ENCODE peak calls at places on chromosomes 16 and 17, in ten cellular contexts. P, U, N, B, Z, W, G, L, F and E are unnamed samples.
A peak's percentile ranks its signal among the peaks of the same experiment; 100 is the strongest.

GRCh38 chr16:12009462-12009861 is 32.9 kb downstream of the SNX29 start:
- DNase-seq in L (no peak), G (no peak), U (no peak), W (no peak), Z (no peak), F (no peak), B (no peak), P (no peak), N (no peak), E (no peak)

GRCh38 chr17:77256710-77257109 is 115.9 kb downstream of the SEC14L1 start:
- DNase-seq in L (no peak), P (no peak), B (no peak), Z (no peak), G (no peak), W (no peak), N (no peak), U (no peak), F (no peak), E (no peak)

GRCh38 chr16:56347670-56348069 is 77.7 kb downstream of the AMFR start:
- DNase-seq in B (no peak), W (no peak), N (no peak), U (no peak), G (no peak), P (no peak), F (no peak), Z (no peak), L (no peak), E (no peak)

GRCh38 chr16:31351937-31352315 is 3.0 kb upstream of the ITGAX start:
- DNase-seq in W (peak; percentile 52), Z (peak; percentile 42), L (no peak), P (no peak), U (no peak), N (no peak), G (no peak), B (no peak), F (no peak), E (no peak)

GRCh38 chr16:12515771-12516170 is 287.9 kb downstream of the CPPED1 start:
- DNase-seq in L (no peak), W (no peak), G (no peak), P (no peak), Z (no peak), U (no peak), N (no peak), B (no peak), F (no peak), E (no peak)

GRCh38 chr17:39782481-39782880 is 44.7 kb downstream of the GRB7 start:
- DNase-seq in N (no peak), U (no peak), Z (no peak), F (peak; percentile 3), G (no peak), L (no peak), W (no peak), P (peak; percentile 18), B (no peak), E (no peak)

GRCh38 chr16:85347213-85347591 is 234.9 kb upstream of the CIBAR2 start:
- DNase-seq in W (no peak), U (no peak), Z (peak; percentile 65), B (no peak), L (no peak), G (no peak), P (no peak), N (peak; percentile 77), F (peak; percentile 37), E (no peak)

GRCh38 chr16:85479972-85480726 is 133.0 kb upstream of the GSE1 start:
- DNase-seq in L (no peak), P (peak; percentile 71), U (no peak), N (peak; percentile 64), G (no peak), W (peak; percentile 53), F (no peak), B (no peak), Z (peak; percentile 25), E (no peak)

GRCh38 chr17:49132699-49133364 is at the start of gene B4GALNT2:
- DNase-seq in F (no peak), N (peak; percentile 64), G (no peak), P (peak; percentile 28), B (no peak), Z (peak; percentile 33), U (peak; percentile 26), L (no peak), W (no peak), E (no peak)

GRCh38 chr16:82671743-82672142 is 45.0 kb downstream of the CDH13 start:
- DNase-seq in P (no peak), N (peak; percentile 43), Z (no peak), G (no peak), U (no peak), W (no peak), L (peak; percentile 33), B (no peak), F (no peak), E (no peak)

GRCh38 chr17:74552037-74552436 is 6.1 kb upstream of the CD300C start:
- DNase-seq in G (no peak), W (no peak), P (no peak), F (no peak), N (no peak), B (no peak), L (no peak), U (no peak), Z (no peak), E (no peak)

GRCh38 chr16:29825145-29826044 is 5.1 kb downstream of the MVP start:
- DNase-seq in Z (peak; percentile 77), G (no peak), B (no peak), L (no peak), P (no peak), W (no peak), N (no peak), F (peak; percentile 90), U (no peak), E (no peak)

GRCh38 chr16:49563666-49564065 is 190.1 kb downstream of the C16orf78 start:
- DNase-seq in B (no peak), Z (no peak), L (no peak), G (no peak), W (no peak), N (no peak), U (no peak), F (no peak), P (no peak), E (no peak)

GRCh38 chr17:78958556-78959191 is 21.0 kb downstream of the LGALS3BP start:
- DNase-seq in B (no peak), N (no peak), U (no peak), G (no peak), Z (peak; percentile 75), P (no peak), W (no peak), F (no peak), L (no peak), E (no peak)

GRCh38 chr17:55811536-55811935 is 60.7 kb downstream of the PCTP start:
- DNase-seq in L (no peak), P (no peak), N (no peak), U (no peak), W (no peak), F (no peak), G (no peak), B (no peak), Z (no peak), E (no peak)

DNA sequence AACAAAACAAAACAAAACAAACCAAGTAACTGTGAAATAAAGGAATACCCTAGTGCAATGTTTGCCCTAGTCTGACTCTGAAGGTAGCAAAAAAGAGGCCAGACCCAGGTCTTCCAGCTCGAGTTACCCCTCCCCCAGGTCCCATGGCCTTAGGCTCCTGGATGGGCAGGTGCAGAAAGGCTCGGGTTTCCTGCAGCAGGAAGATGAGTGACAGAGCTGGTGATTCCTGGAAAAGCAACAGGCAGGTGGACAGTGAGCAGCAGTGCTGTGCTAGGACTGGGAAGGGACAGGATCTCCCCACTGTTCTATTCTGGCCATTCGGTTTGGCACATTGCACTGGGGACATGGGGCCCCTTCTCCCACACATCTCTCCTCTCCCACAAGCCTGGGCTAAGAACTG is 42.9 kb upstream of the MRTFB start:
- DNase-seq in U (no peak), N (no peak), Z (no peak), P (no peak), G (no peak), F (no peak), W (no peak), L (no peak), B (no peak), E (no peak)
- TF ChIP-seq CTCF in U (no peak), N (no peak), Z (no peak), P (no peak), G (no peak), F (no peak), W (no peak), L (no peak), B (no peak), E (no peak)

GRCh38 chr17:1058423-1059130 is 61.6 kb downstream of the TIMM22 start:
- DNase-seq in U (peak; percentile 50), B (no peak), G (no peak), L (peak; percentile 24), P (peak; percentile 56), F (peak; percentile 32), W (no peak), N (peak; percentile 77), Z (peak; percentile 55), E (no peak)
- TF ChIP-seq CTCF in U (peak; percentile 31), B (no peak), G (peak; percentile 70), L (peak; percentile 35), P (no peak), F (peak; percentile 7), W (no peak), N (peak; percentile 45), Z (peak; percentile 21), E (peak; percentile 64)

GRCh38 chr17:73359987-73360410 is 48.2 kb upstream of the CDC42EP4 start:
- DNase-seq in U (no peak), Z (no peak), F (no peak), L (no peak), G (peak; percentile 59), P (peak; percentile 93), N (peak; percentile 81), B (no peak), W (no peak), E (no peak)
- TF ChIP-seq CTCF in U (peak; percentile 5), Z (no peak), F (no peak), L (no peak), G (peak; percentile 42), P (no peak), N (no peak), B (no peak), W (no peak), E (no peak)

DNA sequence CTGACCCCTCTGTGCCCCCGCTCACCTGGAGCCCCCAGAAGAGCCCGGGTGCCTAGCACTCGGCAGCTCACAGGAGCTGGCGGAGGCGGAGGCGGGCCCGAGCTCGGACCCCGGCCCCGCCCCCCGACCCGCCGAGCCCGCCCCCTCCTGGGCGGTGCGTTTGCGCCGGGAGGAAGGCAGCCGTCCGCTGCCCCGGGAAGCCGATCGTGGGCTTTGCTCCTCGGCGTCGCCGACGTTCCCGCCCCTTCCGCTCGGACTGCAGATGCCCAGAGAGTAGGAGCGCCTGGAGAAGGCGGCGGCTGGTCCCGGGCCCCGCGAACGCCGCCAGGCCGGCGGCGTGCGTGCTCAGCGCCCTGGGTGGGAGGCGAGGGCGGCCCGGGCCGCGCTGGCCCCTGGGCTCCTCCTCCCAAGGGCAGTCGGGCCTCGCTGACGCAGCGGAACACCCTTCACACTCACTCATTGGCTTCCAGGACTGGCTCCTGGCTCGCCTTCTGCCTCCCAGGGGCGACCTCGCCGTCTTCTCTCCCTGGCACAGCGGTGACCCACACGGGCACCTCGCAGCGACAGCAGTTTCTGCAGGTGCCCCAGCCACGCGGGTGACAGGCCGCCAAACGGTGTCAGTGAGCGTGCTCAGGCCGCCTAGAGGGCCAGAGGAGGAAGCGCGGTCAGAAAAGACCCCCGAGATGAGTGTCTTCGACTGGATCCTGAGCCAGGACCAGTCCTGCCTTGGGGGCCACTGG is at the start of gene PLSCR3:
- DNase-seq in N (peak; percentile 87), G (no peak), F (peak; percentile 79), W (peak; percentile 72), L (peak; percentile 68), U (peak; percentile 92), P (peak; percentile 88), Z (peak; percentile 94), B (no peak), E (peak; percentile 90)
- TF ChIP-seq CTCF in N (no peak), G (peak; percentile 57), F (peak; percentile 34), W (peak; percentile 20), L (peak; percentile 20), U (peak; percentile 34), P (no peak), Z (peak; percentile 41), B (no peak), E (peak; percentile 76)

GRCh38 chr17:58340623-58340876 is 11.5 kb downstream of the SUPT4H1 start:
- DNase-seq in L (no peak), U (no peak), G (no peak), N (no peak), W (no peak), P (no peak), F (no peak), B (no peak), Z (no peak), E (no peak)
- TF ChIP-seq CTCF in L (no peak), U (no peak), G (no peak), N (no peak), W (no peak), P (no peak), F (no peak), B (no peak), Z (no peak), E (no peak)